ENCODE peak calls at places on chromosomes 6 and 20, in seven cellular contexts. L, V, T, M, I, A and J are unnamed samples.

GRCh38 chr6:40431706-40432105 is 155.5 kb downstream of the LRFN2 start:
- DNase-seq in L (no peak), I (no peak), T (no peak), M (no peak), V (no peak), A (no peak), J (no peak)

GRCh38 chr6:43873806-43874714 is 104.0 kb downstream of the VEGFA start:
- DNase-seq in M (no peak), V (peak), I (no peak), A (peak), L (no peak), T (no peak), J (no peak)

GRCh38 chr6:105985816-105986632 is 100.1 kb upstream of the PRDM1 start:
- DNase-seq in I (peak), T (peak), V (peak), A (no peak), L (no peak), M (peak), J (peak)

GRCh38 chr20:37494301-37494700 is 26.7 kb upstream of the NNAT start:
- DNase-seq in A (no peak), V (no peak), T (no peak), L (no peak), I (no peak), M (no peak), J (no peak)

GRCh38 chr6:137705166-137706064 is 161.6 kb upstream of the TNFAIP3 start:
- DNase-seq in T (peak), V (peak), L (peak), M (peak), A (peak), I (peak), J (no peak)

GRCh38 chr20:49496043-49496442 is 13.6 kb upstream of the KCNB1 start:
- DNase-seq in A (no peak), M (no peak), L (no peak), I (no peak), T (no peak), V (no peak), J (no peak)

GRCh38 chr6:128017288-128017687 is 116.4 kb upstream of the THEMIS start:
- DNase-seq in M (no peak), L (no peak), A (no peak), I (no peak), T (no peak), V (no peak), J (no peak)

GRCh38 chr6:133964052-133964451 is 11.0 kb downstream of the TBPL1 start:
- DNase-seq in L (peak), V (no peak), A (peak), I (no peak), M (peak), T (no peak), J (no peak)

GRCh38 chr6:7086488-7086887 is 21.3 kb upstream of the RREB1 start:
- DNase-seq in A (no peak), I (no peak), L (peak), V (no peak), T (no peak), M (peak), J (no peak)

GRCh38 chr20:4369798-4370124 is 351.9 kb upstream of the PRND start:
- DNase-seq in L (no peak), V (no peak), M (no peak), I (no peak), T (no peak), A (no peak), J (no peak)

GRCh38 chr20:15789083-15789482 is 784.2 kb downstream of the KIF16B start:
- DNase-seq in T (no peak), M (no peak), L (no peak), I (no peak), V (no peak), A (no peak), J (no peak)
- H4K8ac ChIP-seq in T (no peak), M (no peak), L (no peak), I (no peak), V (no peak), A (no peak), J (no peak)

DNA sequence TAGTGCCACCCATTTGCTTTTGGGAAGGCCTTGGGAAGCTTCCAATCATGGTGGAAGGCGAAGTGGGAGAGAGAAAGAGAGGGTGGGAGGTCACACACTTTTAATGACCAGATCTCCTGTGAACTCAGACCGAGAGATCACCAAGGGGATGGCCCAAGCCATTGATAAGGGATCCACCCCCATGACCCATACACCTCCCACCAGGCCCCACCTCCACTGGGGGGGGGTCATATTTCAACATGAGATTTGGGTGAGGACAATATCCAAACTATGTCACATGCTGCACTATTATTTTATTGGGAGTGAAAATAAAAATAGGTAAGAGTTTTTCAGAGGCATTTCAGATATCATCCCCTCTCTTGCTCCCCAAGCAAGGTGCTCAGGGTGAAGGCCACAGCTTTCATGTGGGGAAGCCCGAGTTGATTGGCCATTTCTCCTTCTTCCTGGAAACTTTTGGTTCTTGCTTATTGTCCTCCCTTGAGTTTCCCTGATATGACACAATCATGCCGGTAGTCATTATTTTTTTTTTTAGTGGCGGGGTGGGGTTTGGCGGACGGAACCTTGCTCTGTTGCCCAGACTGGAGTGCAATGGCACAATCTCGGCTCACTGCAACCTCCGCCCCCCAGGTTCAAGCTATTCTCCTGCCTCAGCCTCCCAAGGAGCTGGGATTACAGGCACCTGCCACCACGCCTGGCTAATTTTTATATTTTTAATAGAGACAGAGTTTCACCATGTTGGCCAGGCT is 15.2 kb downstream of the GMPR start:
- DNase-seq in V (no peak), I (no peak), T (no peak), M (no peak), A (no peak), L (no peak), J (no peak)
- H4K8ac ChIP-seq in V (no peak), I (no peak), T (no peak), M (no peak), A (no peak), L (no peak), J (no peak)

DNA sequence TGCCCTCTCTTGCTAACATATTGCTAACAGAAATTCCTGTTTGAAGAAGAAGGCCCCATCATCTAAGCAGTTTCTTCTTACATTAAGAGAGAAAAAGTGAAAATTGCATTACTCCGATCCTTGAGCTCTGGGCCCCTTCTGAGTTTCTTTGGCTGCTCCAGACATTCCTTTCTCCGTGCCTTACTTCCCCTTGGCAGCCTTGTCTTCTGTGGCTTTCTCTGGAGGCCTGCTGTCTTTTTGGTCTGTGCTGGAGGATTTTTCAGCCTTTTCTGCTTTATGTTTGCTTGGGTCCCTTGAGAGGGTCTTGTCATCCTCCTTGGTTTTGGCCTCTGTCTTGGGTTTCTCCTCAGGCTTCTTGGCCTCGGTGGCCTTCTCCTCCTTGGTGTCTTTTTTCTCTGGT is 378.8 kb upstream of the CHD6 start:
- DNase-seq in V (no peak), T (no peak), A (no peak), L (no peak), I (no peak), M (no peak), J (no peak)
- H4K8ac ChIP-seq in V (no peak), T (no peak), A (no peak), L (no peak), I (no peak), M (no peak), J (no peak)

GRCh38 chr6:148905111-148905870 is 158.5 kb downstream of the UST start:
- DNase-seq in L (no peak), I (no peak), M (no peak), T (no peak), A (no peak), V (no peak), J (no peak)
- H4K8ac ChIP-seq in L (no peak), I (no peak), M (no peak), T (no peak), A (no peak), V (no peak), J (no peak)

GRCh38 chr6:113570176-113570575 is 287.0 kb upstream of the MARCKS start:
- DNase-seq in V (no peak), T (no peak), M (no peak), A (no peak), I (no peak), L (no peak), J (no peak)

GRCh38 chr6:113570651-113571050 is 286.5 kb upstream of the MARCKS start:
- DNase-seq in A (no peak), I (no peak), V (no peak), L (no peak), M (no peak), T (no peak), J (no peak)

GRCh38 chr6:113576310-113576709 is 280.8 kb upstream of the MARCKS start:
- DNase-seq in V (no peak), T (no peak), I (no peak), M (no peak), L (no peak), A (no peak), J (no peak)

GRCh38 chr6:113578691-113579090 is 278.5 kb upstream of the MARCKS start:
- DNase-seq in V (no peak), I (no peak), M (no peak), T (no peak), L (no peak), A (no peak), J (no peak)

GRCh38 chr6:113574147-113574546 is 283.0 kb upstream of the MARCKS start:
- DNase-seq in A (no peak), L (no peak), I (no peak), T (no peak), V (no peak), M (no peak), J (no peak)
- H4K8ac ChIP-seq in A (no peak), L (no peak), I (no peak), T (no peak), V (no peak), M (no peak), J (no peak)

DNA sequence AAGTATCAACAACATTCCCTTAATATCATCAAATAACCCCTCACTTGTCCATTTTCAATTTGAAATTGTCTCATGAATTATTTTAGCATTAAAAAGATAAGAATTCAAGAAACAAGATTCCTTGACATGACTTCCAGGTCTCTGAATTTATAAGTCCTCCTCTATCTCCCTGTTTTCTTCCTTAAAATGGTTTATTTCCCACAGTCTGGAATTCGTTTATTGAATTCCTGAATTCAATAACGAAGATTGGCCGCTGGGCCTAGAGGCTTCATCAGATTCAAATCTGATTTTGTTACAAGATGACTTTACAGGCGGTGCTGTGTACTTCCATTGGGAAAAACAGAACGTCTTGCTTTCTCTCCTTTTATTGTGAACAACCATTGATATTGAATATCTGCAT is 48.9 kb upstream of the NELFCD start:
- DNase-seq in I (no peak), M (no peak), L (no peak), T (no peak), V (no peak), A (no peak), J (no peak)
- H4K8ac ChIP-seq in I (no peak), M (no peak), L (no peak), T (no peak), V (no peak), A (no peak), J (no peak)